ENCODE peak calls at places on chromosomes 1 and 21, in four cellular contexts. B is mesenchymal stem cell, F is H1, Q is trophoblast cell. T is an unnamed sample.

GRCh38 chr21:19507682-19508260 is 1104.2 kb upstream of the TMPRSS15 start:
- DNase-seq in B (peak), F (no peak), Q (no peak), T (no peak)

GRCh38 chr1:240329443-240329842 is 237.8 kb downstream of the FMN2 start:
- DNase-seq in F (no peak), B (no peak), Q (no peak), T (no peak)

GRCh38 chr1:224054012-224054411 is 59.9 kb upstream of the FBXO28 start:
- DNase-seq in F (no peak), B (peak), Q (no peak), T (no peak)

GRCh38 chr21:44345495-44345894 is 6.3 kb upstream of the CFAP410 start:
- DNase-seq in F (no peak), Q (no peak), B (no peak), T (no peak)

GRCh38 chr1:215539803-215540575 is 27.1 kb upstream of the KCTD3 start:
- DNase-seq in F (no peak), B (no peak), Q (no peak), T (no peak)

GRCh38 chr21:36207577-36208320 is 51.1 kb downstream of the DOP1B start:
- DNase-seq in B (peak), F (no peak), Q (peak), T (no peak)

GRCh38 chr1:14881775-14882672 is 271.5 kb upstream of the TMEM51 start:
- DNase-seq in F (no peak), Q (peak), B (peak), T (no peak)

GRCh38 chr1:184427722-184428121 is 40.9 kb downstream of the C1orf21 start:
- DNase-seq in F (no peak), Q (peak), B (no peak), T (no peak)

GRCh38 chr21:45359451-45360217 is 45.3 kb upstream of the COL18A1 start:
- DNase-seq in Q (no peak), F (no peak), B (no peak), T (peak)

GRCh38 chr1:29708381-29708780 is 472.1 kb downstream of the PTPRU start:
- DNase-seq in F (no peak), B (peak), Q (no peak), T (no peak)

GRCh38 chr1:115291731-115292130 is 46.3 kb downstream of the NGF start:
- DNase-seq in B (no peak), Q (no peak), F (no peak), T (no peak)

GRCh38 chr1:153626929-153627796 is at the start of gene S100A13:
- DNase-seq in B (peak), Q (peak), F (peak), T (peak)

GRCh38 chr1:189623336-189623735 is 854.3 kb downstream of the BRINP3 start:
- DNase-seq in B (no peak), F (no peak), Q (no peak), T (no peak)

GRCh38 chr1:101164776-101165175 is 72.0 kb upstream of the S1PR1 start:
- DNase-seq in Q (no peak), F (no peak), B (no peak), T (no peak)

GRCh38 chr1:101166583-101167120 is 70.2 kb upstream of the S1PR1 start:
- DNase-seq in B (no peak), Q (no peak), F (no peak), T (no peak)

GRCh38 chr1:101167891-101168290 is 68.9 kb upstream of the S1PR1 start:
- DNase-seq in F (no peak), Q (no peak), B (no peak), T (no peak)

GRCh38 chr1:101165514-101165913 is 71.3 kb upstream of the S1PR1 start:
- DNase-seq in B (no peak), Q (no peak), F (no peak), T (no peak)

DNA sequence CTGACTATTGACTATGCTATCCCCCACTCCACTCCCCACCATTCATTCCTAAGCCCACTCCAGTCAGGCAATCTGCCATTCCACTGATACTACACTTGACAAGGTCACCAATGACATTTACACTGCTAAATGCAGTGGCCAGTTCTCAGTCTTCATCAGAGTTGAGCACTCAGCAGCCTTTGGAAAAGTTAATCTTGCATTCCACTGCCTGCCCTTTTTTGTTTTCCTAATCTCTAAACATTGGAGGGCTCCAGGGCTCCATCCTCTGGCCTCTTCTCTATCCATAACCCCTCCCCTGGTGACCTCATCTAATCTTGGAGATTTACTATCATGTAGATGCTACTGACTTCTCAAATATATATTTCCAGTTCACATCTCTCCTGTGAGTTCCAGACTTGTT is 70.9 kb upstream of the S1PR1 start:
- DNase-seq in Q (no peak), F (no peak), B (no peak), T (no peak)
- H3K4me3 ChIP-seq in Q (no peak), F (no peak), B (no peak), T (no peak)

GRCh38 chr1:32650157-32650751 is at the start of gene ZBTB8OS:
- DNase-seq in B (peak), Q (peak), F (peak), T (peak)

GRCh38 chr1:32650752-32651460 is at the start of gene RBBP4:
- DNase-seq in F (peak), Q (peak), B (peak), T (peak)

GRCh38 chr1:32652244-32652962 is 1.4 kb downstream of the RBBP4 start:
- DNase-seq in F (no peak), B (no peak), Q (no peak), T (no peak)

GRCh38 chr1:32647308-32648134 is 2.8 kb downstream of the ZBTB8OS start:
- DNase-seq in F (no peak), B (no peak), Q (no peak), T (no peak)

DNA sequence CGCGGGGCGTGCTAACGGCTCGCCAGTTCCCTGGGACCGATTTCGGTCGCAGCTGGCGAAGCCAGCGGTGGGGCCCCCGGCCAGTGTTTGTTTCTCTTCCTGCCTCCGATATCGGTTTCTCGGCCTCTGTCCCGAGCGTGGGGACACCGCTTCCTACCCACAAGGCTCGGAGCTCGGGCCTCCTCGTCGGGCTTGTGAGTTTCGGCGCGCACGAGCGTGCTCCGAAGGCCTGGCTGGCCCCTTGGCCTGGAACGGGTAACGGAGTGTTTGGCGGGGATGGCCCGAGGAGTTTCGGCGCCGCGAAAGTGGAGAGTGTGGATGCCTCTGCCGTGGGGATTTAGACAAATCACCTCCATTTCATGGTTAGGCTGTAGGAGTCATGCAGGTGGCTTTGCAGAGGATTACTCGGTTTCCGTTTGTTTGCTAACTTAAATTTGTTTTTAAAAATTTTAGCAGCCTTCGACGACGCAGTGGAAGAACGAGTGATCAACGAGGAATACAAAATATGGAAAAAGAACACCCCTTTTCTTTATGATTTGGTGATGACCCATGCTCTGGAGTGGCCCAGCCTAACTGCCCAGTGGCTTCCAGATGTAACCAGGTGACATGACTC is 559 bp downstream of the RBBP4 start:
- DNase-seq in B (no peak), Q (no peak), F (no peak), T (no peak)
- H2BK12ac ChIP-seq in B (no peak), Q (no peak), F (peak), T (peak)

DNA sequence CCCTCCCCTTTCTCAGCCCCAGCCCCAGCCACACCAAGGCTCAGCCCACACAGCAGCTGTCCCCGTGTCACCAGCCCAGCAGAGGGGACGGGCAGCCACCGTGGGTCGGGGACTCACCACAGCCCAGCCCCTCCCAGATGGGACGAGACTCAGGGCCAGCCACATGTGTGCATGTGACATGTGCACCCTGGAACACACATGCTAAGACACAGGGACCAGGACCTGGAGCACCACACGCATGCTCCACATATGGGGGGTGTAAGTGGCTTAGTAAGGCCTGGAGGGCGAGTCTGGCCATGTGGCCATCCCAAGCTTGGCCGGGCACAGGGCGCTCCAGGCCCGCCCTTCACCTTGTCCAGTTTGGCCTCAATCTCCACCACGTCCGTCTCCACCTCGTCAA is 4.0 kb downstream of the ACAP3 start:
- DNase-seq in B (no peak), Q (no peak), F (no peak), T (no peak)
- H3K4me3 ChIP-seq in B (no peak), Q (no peak), F (no peak), T (no peak)

GRCh38 chr1:8167936-8168335 is 141.8 kb upstream of the ERRFI1 start:
- DNase-seq in F (no peak), Q (no peak), B (no peak), T (no peak)
- H2BK12ac ChIP-seq in F (peak), Q (peak), B (peak), T (no peak)

GRCh38 chr1:1060281-1061000 is 13.7 kb downstream of the RNF223 start:
- DNase-seq in Q (no peak), F (no peak), B (no peak), T (no peak)

GRCh38 chr1:1059494-1060280 is 14.4 kb downstream of the RNF223 start:
- DNase-seq in B (peak), F (no peak), Q (peak), T (peak)

GRCh38 chr1:1055841-1056736 is 18.0 kb downstream of the RNF223 start:
- DNase-seq in F (no peak), Q (no peak), B (no peak), T (no peak)

GRCh38 chr1:1058921-1059493 is 15.1 kb downstream of the RNF223 start:
- DNase-seq in Q (no peak), B (peak), F (no peak), T (no peak)

GRCh38 chr1:1058088-1058905 is 15.8 kb downstream of the RNF223 start:
- DNase-seq in Q (no peak), F (no peak), B (no peak), T (no peak)
- H3K4me3 ChIP-seq in Q (no peak), F (peak), B (peak), T (peak)

GRCh38 chr1:214341459-214341858 is 60.5 kb downstream of the SMYD2 start:
- DNase-seq in Q (no peak), F (no peak), B (no peak), T (no peak)

GRCh38 chr1:214338212-214338611 is 57.3 kb downstream of the SMYD2 start:
- DNase-seq in Q (peak), F (no peak), B (peak), T (no peak)

GRCh38 chr1:214335567-214335966 is 54.6 kb downstream of the SMYD2 start:
- DNase-seq in F (no peak), B (no peak), Q (no peak), T (no peak)

GRCh38 chr1:214337015-214337414 is 56.1 kb downstream of the SMYD2 start:
- DNase-seq in B (no peak), Q (no peak), F (no peak), T (no peak)

GRCh38 chr1:214337536-214337935 is 56.6 kb downstream of the SMYD2 start:
- DNase-seq in B (peak), F (no peak), Q (peak), T (no peak)
- H2BK12ac ChIP-seq in B (no peak), F (peak), Q (no peak), T (no peak)

GRCh38 chr1:154937988-154938386 is 1.5 kb upstream of the PMVK start:
- DNase-seq in Q (no peak), F (no peak), B (no peak), T (no peak)
- H3K4me3 ChIP-seq in Q (no peak), F (no peak), B (no peak), T (no peak)

GRCh38 chr1:156126043-156126700 is 11.7 kb downstream of the LMNA start:
- DNase-seq in Q (peak), B (peak), F (no peak), T (no peak)

GRCh38 chr1:156128749-156129682 is 14.5 kb downstream of the LMNA start:
- DNase-seq in F (no peak), B (peak), Q (peak), T (no peak)

GRCh38 chr1:156129687-156130577 is 15.4 kb downstream of the LMNA start:
- DNase-seq in F (peak), B (peak), Q (peak), T (peak)

GRCh38 chr1:156124557-156125483 is 10.3 kb downstream of the LMNA start:
- DNase-seq in Q (peak), F (no peak), B (peak), T (no peak)

DNA sequence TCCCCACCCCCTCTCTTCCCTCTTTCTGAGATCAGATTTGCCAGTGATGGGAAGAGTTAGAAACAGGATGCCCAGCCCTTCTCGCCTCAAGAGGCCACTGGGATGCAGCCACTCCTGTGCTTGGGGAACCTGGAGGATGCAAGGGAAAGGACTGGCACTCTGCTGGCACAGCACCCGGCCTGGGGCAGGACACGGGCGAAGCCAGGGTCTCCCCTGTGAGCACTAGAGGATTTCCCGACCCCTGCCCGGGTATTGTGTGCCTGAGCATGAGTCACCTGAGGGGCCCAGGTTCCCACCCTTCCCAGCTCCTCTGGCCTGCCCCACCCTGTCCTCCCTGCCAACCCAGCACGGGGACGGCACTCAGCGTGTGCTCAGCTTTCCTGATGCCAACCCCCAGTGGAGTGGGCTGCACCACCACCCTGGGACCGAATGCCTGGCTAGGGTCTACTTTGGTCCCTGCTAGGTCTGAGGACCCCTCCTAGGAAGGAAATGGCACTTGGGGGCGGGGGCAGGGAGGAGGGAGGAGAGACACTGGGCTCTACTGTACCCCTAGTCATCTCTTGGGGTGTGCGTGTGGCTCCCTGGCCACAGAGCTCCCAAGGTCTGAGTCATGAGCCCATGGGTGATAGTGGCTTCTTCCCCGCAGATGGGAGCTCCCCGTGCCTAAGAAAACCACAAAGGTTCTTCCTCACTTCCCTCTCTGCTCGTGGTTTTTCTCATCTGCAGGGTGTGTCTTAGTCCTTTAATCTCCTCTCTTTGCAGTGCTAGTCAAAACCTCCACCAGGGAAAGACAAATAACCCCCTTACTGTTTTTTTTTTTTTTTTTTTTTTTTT is 12.4 kb downstream of the LMNA start:
- DNase-seq in F (no peak), Q (peak), B (peak), T (no peak)
- H2BK12ac ChIP-seq in F (peak), Q (peak), B (peak), T (no peak)

GRCh38 chr1:99529002-99529401 is 116.9 kb upstream of the PALMD start:
- DNase-seq in Q (no peak), B (no peak), F (no peak), T (no peak)

GRCh38 chr1:99527545-99527944 is 118.4 kb upstream of the PALMD start:
- DNase-seq in F (no peak), B (no peak), Q (no peak), T (no peak)

GRCh38 chr1:99533909-99534907 is 111.7 kb upstream of the PALMD start:
- DNase-seq in F (no peak), B (no peak), Q (no peak), T (no peak)

GRCh38 chr1:99535470-99536164 is 110.3 kb upstream of the PALMD start:
- DNase-seq in F (no peak), B (no peak), Q (no peak), T (no peak)

GRCh38 chr1:99531578-99532570 is 114.0 kb upstream of the PALMD start:
- DNase-seq in B (no peak), F (no peak), Q (no peak), T (no peak)
- H3K4me3 ChIP-seq in B (no peak), F (no peak), Q (no peak), T (no peak)

DNA sequence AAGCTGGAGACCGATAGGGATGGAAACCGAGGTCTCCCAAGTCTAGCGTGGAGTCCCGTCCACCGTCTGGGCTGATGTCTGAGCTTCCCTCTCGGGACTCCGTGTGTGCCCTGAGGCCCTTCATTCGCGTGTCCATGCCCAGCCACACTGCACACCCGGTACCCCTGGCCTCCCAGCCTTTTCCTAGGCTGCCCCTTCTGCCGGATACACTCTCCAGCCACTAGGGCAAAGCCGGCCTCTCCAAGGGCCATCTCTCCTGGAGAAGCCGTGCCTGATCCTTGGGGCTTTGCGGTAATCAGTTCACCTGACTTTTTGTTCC is 49.4 kb upstream of the SLC2A1 start:
- DNase-seq in Q (peak), F (no peak), B (no peak), T (no peak)
- H2BK12ac ChIP-seq in Q (peak), F (peak), B (no peak), T (peak)